ENCODE peak calls at places on chromosome 10, in eight cellular contexts. Y is frontal cortex, S is AG08395, B is GM19239, C is T follicular helper cell, O is uterus, K is amygdala, P is lower leg skin. I is an unnamed sample.

GRCh38 chr10:50882540-50882983 is 2.9 kb downstream of the A1CF start:
- DNase-seq in S (peak; percentile 2), O (no peak), C (no peak), Y (no peak), P (no peak), B (no peak), K (no peak), I (no peak)

GRCh38 chr10:23172429-23172828 is 19.7 kb upstream of the PTF1A start:
- DNase-seq in P (no peak), S (no peak), O (no peak), Y (peak; percentile 23), K (no peak), B (no peak), C (no peak), I (no peak)

GRCh38 chr10:71272122-71272771 is 46.8 kb upstream of the SLC29A3 start:
- DNase-seq in Y (no peak), B (no peak), O (no peak), P (no peak), C (no peak), K (no peak), S (peak; percentile 78), I (no peak)

GRCh38 chr10:121027390-121027789 is 176.2 kb downstream of the WDR11 start:
- DNase-seq in Y (no peak), B (no peak), P (no peak), O (no peak), K (no peak), C (no peak), S (no peak), I (peak; percentile 75)

GRCh38 chr10:20624642-20625041 is 272.5 kb downstream of the NEBL start:
- DNase-seq in B (no peak), C (no peak), O (peak; percentile 69), S (peak; percentile 60), P (no peak), Y (no peak), K (no peak), I (no peak)

GRCh38 chr10:80204801-80205477 is 398 bp downstream of the ANXA11 start:
- DNase-seq in B (peak; percentile 29), K (no peak), Y (no peak), P (no peak), O (no peak), C (no peak), S (no peak), I (no peak)

GRCh38 chr10:67662415-67662814 is 33.6 kb downstream of the CTNNA3 start:
- DNase-seq in O (no peak), Y (no peak), K (no peak), C (no peak), B (no peak), S (no peak), P (no peak), I (no peak)

GRCh38 chr10:43255644-43256431 is 11.0 kb downstream of the RASGEF1A start:
- DNase-seq in P (peak; percentile 81), S (no peak), K (no peak), C (no peak), O (peak; percentile 12), Y (peak; percentile 70), B (peak; percentile 67), I (peak; percentile 6)

GRCh38 chr10:3339121-3339520 is 166.5 kb upstream of the PITRM1 start:
- DNase-seq in C (no peak), Y (no peak), S (no peak), B (no peak), O (no peak), P (no peak), K (no peak), I (no peak)

GRCh38 chr10:110864662-110865140 is 7.0 kb upstream of the PDCD4 start:
- DNase-seq in O (no peak), K (no peak), B (no peak), C (peak; percentile 49), Y (no peak), P (no peak), S (no peak), I (peak; percentile 30)

GRCh38 chr10:44946201-44946600 is 13.4 kb upstream of the RASSF4 start:
- DNase-seq in Y (no peak), P (no peak), S (no peak), K (no peak), B (no peak), O (no peak), C (no peak), I (no peak)

GRCh38 chr10:74058071-74058470 is 60.2 kb downstream of the VCL start:
- DNase-seq in O (no peak), Y (no peak), K (no peak), P (no peak), S (no peak), C (no peak), B (no peak), I (no peak)

GRCh38 chr10:44578271-44578670 is 193.4 kb upstream of the CXCL12 start:
- DNase-seq in Y (no peak), K (no peak), C (no peak), B (no peak), P (no peak), O (no peak), S (no peak), I (no peak)

GRCh38 chr10:62166331-62167154 is 102.1 kb downstream of the RTKN2 start:
- DNase-seq in C (no peak), Y (no peak), P (no peak), B (peak; percentile 23), K (no peak), O (peak; percentile 53), S (peak; percentile 66), I (no peak)